ENCODE peak calls at places on chromosomes 7 and 10, in ten cellular contexts. One of them, this sample, is unnamed.

GRCh38 chr10:102473445-102474331 is 22.3 kb upstream of the C10orf95 start:
- DNase-seq in iPS DF 6.9: no peak
- DNase-seq in tibial artery: no peak
- DNase-seq in fibroblast of lung: no peak
- DNase-seq in lower lobe of right lung: no peak
- DNase-seq in thoracic aorta: no peak
- DNase-seq in HAP-1: no peak
- DNase-seq in CD8-positive, alpha-beta memory T cell: peak; percentile 43
- DNase-seq in spleen: no peak
- DNase-seq in Panc1: no peak
- DNase-seq in this sample: no peak

GRCh38 chr7:44755698-44756627 is 7.3 kb downstream of the ZMIZ2 start:
- DNase-seq in iPS DF 6.9: no peak
- DNase-seq in tibial artery: no peak
- DNase-seq in fibroblast of lung: no peak
- DNase-seq in lower lobe of right lung: no peak
- DNase-seq in thoracic aorta: no peak
- DNase-seq in HAP-1: no peak
- DNase-seq in CD8-positive, alpha-beta memory T cell: no peak
- DNase-seq in spleen: peak; percentile 68
- DNase-seq in Panc1: no peak
- DNase-seq in this sample: no peak

GRCh38 chr10:126640391-126640790 is 30.1 kb downstream of the C10orf90 start:
- DNase-seq in iPS DF 6.9: no peak
- DNase-seq in tibial artery: no peak
- DNase-seq in fibroblast of lung: peak; percentile 23
- DNase-seq in lower lobe of right lung: no peak
- DNase-seq in thoracic aorta: no peak
- DNase-seq in HAP-1: no peak
- DNase-seq in CD8-positive, alpha-beta memory T cell: no peak
- DNase-seq in spleen: no peak
- DNase-seq in Panc1: no peak
- DNase-seq in this sample: no peak

GRCh38 chr10:117175901-117176534 is 21.3 kb upstream of the KCNK18 start:
- DNase-seq in iPS DF 6.9: no peak
- DNase-seq in tibial artery: peak; percentile 79
- DNase-seq in fibroblast of lung: peak; percentile 57
- DNase-seq in lower lobe of right lung: peak; percentile 77
- DNase-seq in thoracic aorta: no peak
- DNase-seq in HAP-1: peak; percentile 65
- DNase-seq in CD8-positive, alpha-beta memory T cell: peak; percentile 65
- DNase-seq in spleen: peak; percentile 85
- DNase-seq in Panc1: peak; percentile 55
- DNase-seq in this sample: peak; percentile 74

GRCh38 chr7:126185959-126186580 is 1066.7 kb downstream of the GRM8 start:
- DNase-seq in iPS DF 6.9: no peak
- DNase-seq in tibial artery: no peak
- DNase-seq in fibroblast of lung: no peak
- DNase-seq in lower lobe of right lung: no peak
- DNase-seq in thoracic aorta: no peak
- DNase-seq in HAP-1: no peak
- DNase-seq in CD8-positive, alpha-beta memory T cell: no peak
- DNase-seq in spleen: no peak
- DNase-seq in Panc1: no peak
- DNase-seq in this sample: peak; percentile 76

GRCh38 chr7:101165958-101166602 is 711 bp upstream of the VGF start:
- DNase-seq in iPS DF 6.9: no peak
- DNase-seq in tibial artery: no peak
- DNase-seq in fibroblast of lung: no peak
- DNase-seq in lower lobe of right lung: no peak
- DNase-seq in thoracic aorta: no peak
- DNase-seq in HAP-1: no peak
- DNase-seq in CD8-positive, alpha-beta memory T cell: no peak
- DNase-seq in spleen: peak; percentile 73
- DNase-seq in Panc1: no peak
- DNase-seq in this sample: no peak

GRCh38 chr7:35024298-35024697 is 13.0 kb downstream of the DPY19L1 start:
- DNase-seq in iPS DF 6.9: no peak
- DNase-seq in tibial artery: no peak
- DNase-seq in fibroblast of lung: no peak
- DNase-seq in lower lobe of right lung: no peak
- DNase-seq in thoracic aorta: no peak
- DNase-seq in HAP-1: no peak
- DNase-seq in CD8-positive, alpha-beta memory T cell: no peak
- DNase-seq in spleen: no peak
- DNase-seq in Panc1: no peak
- DNase-seq in this sample: no peak

GRCh38 chr10:60367431-60367830 is 22.2 kb downstream of the ANK3 start:
- DNase-seq in iPS DF 6.9: no peak
- DNase-seq in tibial artery: no peak
- DNase-seq in fibroblast of lung: peak; percentile 46
- DNase-seq in lower lobe of right lung: no peak
- DNase-seq in thoracic aorta: no peak
- DNase-seq in HAP-1: peak; percentile 25
- DNase-seq in CD8-positive, alpha-beta memory T cell: no peak
- DNase-seq in spleen: no peak
- DNase-seq in Panc1: no peak
- DNase-seq in this sample: no peak

GRCh38 chr10:99532687-99533495 is at the start of gene NKX2-3:
- DNase-seq in iPS DF 6.9: no peak
- DNase-seq in tibial artery: peak; percentile 35
- DNase-seq in fibroblast of lung: peak; percentile 23
- DNase-seq in lower lobe of right lung: peak; percentile 68
- DNase-seq in thoracic aorta: no peak
- DNase-seq in HAP-1: peak; percentile 95
- DNase-seq in CD8-positive, alpha-beta memory T cell: no peak
- DNase-seq in spleen: peak; percentile 91
- DNase-seq in Panc1: no peak
- DNase-seq in this sample: peak; percentile 87

GRCh38 chr7:153454283-153454682 is 597.9 kb upstream of the DPP6 start:
- DNase-seq in iPS DF 6.9: no peak
- DNase-seq in tibial artery: no peak
- DNase-seq in fibroblast of lung: no peak
- DNase-seq in lower lobe of right lung: no peak
- DNase-seq in thoracic aorta: no peak
- DNase-seq in HAP-1: no peak
- DNase-seq in CD8-positive, alpha-beta memory T cell: no peak
- DNase-seq in spleen: no peak
- DNase-seq in Panc1: no peak
- DNase-seq in this sample: no peak

GRCh38 chr7:111012152-111012551 is 78.8 kb upstream of the LRRN3 start:
- DNase-seq in iPS DF 6.9: no peak
- DNase-seq in tibial artery: no peak
- DNase-seq in fibroblast of lung: no peak
- DNase-seq in lower lobe of right lung: no peak
- DNase-seq in thoracic aorta: no peak
- DNase-seq in HAP-1: no peak
- DNase-seq in CD8-positive, alpha-beta memory T cell: no peak
- DNase-seq in spleen: no peak
- DNase-seq in Panc1: no peak
- DNase-seq in this sample: no peak

GRCh38 chr7:55427800-55428199 is 62.7 kb downstream of the LANCL2 start:
- DNase-seq in iPS DF 6.9: no peak
- DNase-seq in tibial artery: no peak
- DNase-seq in fibroblast of lung: no peak
- DNase-seq in lower lobe of right lung: no peak
- DNase-seq in thoracic aorta: no peak
- DNase-seq in HAP-1: no peak
- DNase-seq in CD8-positive, alpha-beta memory T cell: no peak
- DNase-seq in spleen: no peak
- DNase-seq in Panc1: no peak
- DNase-seq in this sample: no peak

GRCh38 chr10:1114355-1115261 is 58.4 kb downstream of the WDR37 start:
- DNase-seq in iPS DF 6.9: no peak
- DNase-seq in tibial artery: no peak
- DNase-seq in fibroblast of lung: no peak
- DNase-seq in lower lobe of right lung: no peak
- DNase-seq in thoracic aorta: no peak
- DNase-seq in HAP-1: no peak
- DNase-seq in CD8-positive, alpha-beta memory T cell: no peak
- DNase-seq in spleen: no peak
- DNase-seq in Panc1: no peak
- DNase-seq in this sample: no peak
- H3K36me3 ChIP-seq in iPS DF 6.9: no peaks in the 10 kb centered on the region
- H3K36me3 ChIP-seq in tibial artery: peaks cover 47% of the 10 kb centered on the region
- H3K36me3 ChIP-seq in fibroblast of lung: peaks cover 18% of the 10 kb centered on the region
- H3K36me3 ChIP-seq in lower lobe of right lung: peaks cover 86% of the 10 kb centered on the region
- H3K36me3 ChIP-seq in thoracic aorta: peaks cover 36% of the 10 kb centered on the region
- H3K36me3 ChIP-seq in HAP-1: peaks cover 16% of the 10 kb centered on the region
- H3K36me3 ChIP-seq in CD8-positive, alpha-beta memory T cell: peaks cover 55% of the 10 kb centered on the region
- H3K36me3 ChIP-seq in spleen: peaks cover 81% of the 10 kb centered on the region
- H3K36me3 ChIP-seq in Panc1: no peaks in the 10 kb centered on the region
- H3K36me3 ChIP-seq in this sample: peaks cover 9% of the 10 kb centered on the region

GRCh38 chr10:128068398-128069285 is 57.6 kb downstream of the MKI67 start:
- DNase-seq in iPS DF 6.9: no peak
- DNase-seq in tibial artery: no peak
- DNase-seq in fibroblast of lung: no peak
- DNase-seq in lower lobe of right lung: no peak
- DNase-seq in thoracic aorta: no peak
- DNase-seq in HAP-1: no peak
- DNase-seq in CD8-positive, alpha-beta memory T cell: no peak
- DNase-seq in spleen: peak; percentile 79
- DNase-seq in Panc1: no peak
- DNase-seq in this sample: no peak
- H3K36me3 ChIP-seq in iPS DF 6.9: no peaks in the 10 kb centered on the region
- H3K36me3 ChIP-seq in tibial artery: no peaks in the 10 kb centered on the region
- H3K36me3 ChIP-seq in fibroblast of lung: no peaks in the 10 kb centered on the region
- H3K36me3 ChIP-seq in lower lobe of right lung: peaks cover 97% of the 10 kb centered on the region
- H3K36me3 ChIP-seq in thoracic aorta: peaks cover 23% of the 10 kb centered on the region
- H3K36me3 ChIP-seq in HAP-1: no peaks in the 10 kb centered on the region
- H3K36me3 ChIP-seq in CD8-positive, alpha-beta memory T cell: peaks cover 62% of the 10 kb centered on the region
- H3K36me3 ChIP-seq in spleen: peaks cover 77% of the 10 kb centered on the region
- H3K36me3 ChIP-seq in Panc1: no peaks in the 10 kb centered on the region
- H3K36me3 ChIP-seq in this sample: no peaks in the 10 kb centered on the region

DNA sequence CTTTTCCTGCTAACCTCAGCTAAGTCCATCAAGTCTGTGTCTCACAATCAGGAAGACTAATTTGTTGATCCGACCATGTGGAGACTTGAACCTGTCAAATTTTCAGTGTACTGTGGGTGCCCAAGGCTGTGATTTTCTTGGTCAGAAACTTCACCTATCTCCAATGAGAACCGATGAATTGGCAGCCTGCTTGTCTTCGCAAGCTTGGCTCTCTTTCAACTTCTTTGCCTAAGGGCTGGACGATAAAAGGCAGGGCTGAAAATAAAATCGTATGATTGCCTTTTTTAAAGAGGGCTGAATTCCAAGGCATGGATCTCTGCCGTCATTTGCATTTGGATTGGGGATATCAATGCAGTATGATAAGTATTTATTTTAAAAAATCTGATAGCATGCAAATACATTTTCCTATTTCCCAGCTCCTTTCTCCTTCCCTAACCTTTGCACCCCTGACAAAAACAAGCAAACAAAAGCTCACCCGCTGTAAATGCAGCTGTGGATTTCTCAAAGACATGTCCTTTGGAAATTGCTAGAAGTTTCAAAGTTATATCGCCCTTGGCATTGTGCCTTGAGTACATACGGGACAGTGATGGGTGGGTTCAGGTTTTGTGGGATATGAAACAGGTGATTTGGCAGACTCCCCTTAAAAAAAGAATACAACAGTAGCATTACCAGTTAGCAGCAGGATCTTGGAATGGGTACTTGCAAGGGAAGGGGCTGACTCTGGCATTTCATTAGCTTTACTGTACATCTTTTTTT is 80.6 kb downstream of the NPTX2 start:
- DNase-seq in iPS DF 6.9: no peak
- DNase-seq in tibial artery: no peak
- DNase-seq in fibroblast of lung: no peak
- DNase-seq in lower lobe of right lung: no peak
- DNase-seq in thoracic aorta: no peak
- DNase-seq in HAP-1: no peak
- DNase-seq in CD8-positive, alpha-beta memory T cell: no peak
- DNase-seq in spleen: no peak
- DNase-seq in Panc1: no peak
- DNase-seq in this sample: no peak
- H3K36me3 ChIP-seq in iPS DF 6.9: no peaks in the 10 kb centered on the region
- H3K36me3 ChIP-seq in tibial artery: no peaks in the 10 kb centered on the region
- H3K36me3 ChIP-seq in fibroblast of lung: no peaks in the 10 kb centered on the region
- H3K36me3 ChIP-seq in lower lobe of right lung: no peaks in the 10 kb centered on the region
- H3K36me3 ChIP-seq in thoracic aorta: no peaks in the 10 kb centered on the region
- H3K36me3 ChIP-seq in HAP-1: no peaks in the 10 kb centered on the region
- H3K36me3 ChIP-seq in CD8-positive, alpha-beta memory T cell: no peaks in the 10 kb centered on the region
- H3K36me3 ChIP-seq in spleen: no peaks in the 10 kb centered on the region
- H3K36me3 ChIP-seq in Panc1: no peaks in the 10 kb centered on the region
- H3K36me3 ChIP-seq in this sample: no peaks in the 10 kb centered on the region

GRCh38 chr7:134966691-134967090 is 19.6 kb upstream of the AGBL3 start:
- DNase-seq in iPS DF 6.9: no peak
- DNase-seq in tibial artery: no peak
- DNase-seq in fibroblast of lung: no peak
- DNase-seq in lower lobe of right lung: no peak
- DNase-seq in thoracic aorta: no peak
- DNase-seq in HAP-1: peak; percentile 82
- DNase-seq in CD8-positive, alpha-beta memory T cell: no peak
- DNase-seq in spleen: no peak
- DNase-seq in Panc1: no peak
- DNase-seq in this sample: no peak

GRCh38 chr7:134959810-134960209 is 26.5 kb upstream of the AGBL3 start:
- DNase-seq in iPS DF 6.9: no peak
- DNase-seq in tibial artery: no peak
- DNase-seq in fibroblast of lung: no peak
- DNase-seq in lower lobe of right lung: no peak
- DNase-seq in thoracic aorta: no peak
- DNase-seq in HAP-1: no peak
- DNase-seq in CD8-positive, alpha-beta memory T cell: no peak
- DNase-seq in spleen: no peak
- DNase-seq in Panc1: no peak
- DNase-seq in this sample: no peak

GRCh38 chr7:134962270-134962669 is 24.0 kb upstream of the AGBL3 start:
- DNase-seq in iPS DF 6.9: no peak
- DNase-seq in tibial artery: no peak
- DNase-seq in fibroblast of lung: no peak
- DNase-seq in lower lobe of right lung: no peak
- DNase-seq in thoracic aorta: no peak
- DNase-seq in HAP-1: no peak
- DNase-seq in CD8-positive, alpha-beta memory T cell: no peak
- DNase-seq in spleen: no peak
- DNase-seq in Panc1: no peak
- DNase-seq in this sample: no peak

DNA sequence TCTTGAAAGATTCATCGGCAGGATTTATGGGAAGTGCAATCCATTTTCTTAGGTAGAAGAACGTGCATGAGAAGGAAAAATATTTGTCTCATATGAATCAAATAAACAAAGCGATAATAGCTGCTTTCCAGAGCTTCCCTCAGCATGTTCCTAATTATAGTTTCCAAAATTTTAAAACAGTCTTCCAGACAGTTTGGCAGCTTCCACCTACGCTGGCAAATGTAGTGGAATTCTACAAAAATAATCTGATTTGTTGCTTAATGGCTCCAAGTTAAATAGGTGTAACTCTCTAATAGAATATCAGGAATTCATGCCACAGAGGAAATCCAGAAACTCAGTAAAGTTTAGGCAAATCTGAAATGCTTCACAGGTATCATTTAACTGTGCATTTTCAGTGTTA is 23.3 kb upstream of the AGBL3 start:
- DNase-seq in iPS DF 6.9: no peak
- DNase-seq in tibial artery: no peak
- DNase-seq in fibroblast of lung: no peak
- DNase-seq in lower lobe of right lung: no peak
- DNase-seq in thoracic aorta: no peak
- DNase-seq in HAP-1: no peak
- DNase-seq in CD8-positive, alpha-beta memory T cell: no peak
- DNase-seq in spleen: no peak
- DNase-seq in Panc1: no peak
- DNase-seq in this sample: no peak
- H3K36me3 ChIP-seq in iPS DF 6.9: peaks cover 7% of the 10 kb centered on the region
- H3K36me3 ChIP-seq in tibial artery: peaks cover 72% of the 10 kb centered on the region
- H3K36me3 ChIP-seq in fibroblast of lung: peaks cover 23% of the 10 kb centered on the region
- H3K36me3 ChIP-seq in lower lobe of right lung: peaks cover 84% of the 10 kb centered on the region
- H3K36me3 ChIP-seq in thoracic aorta: peaks cover 62% of the 10 kb centered on the region
- H3K36me3 ChIP-seq in HAP-1: peaks cover 36% of the 10 kb centered on the region
- H3K36me3 ChIP-seq in CD8-positive, alpha-beta memory T cell: no peaks in the 10 kb centered on the region
- H3K36me3 ChIP-seq in spleen: no peaks in the 10 kb centered on the region
- H3K36me3 ChIP-seq in Panc1: no peaks in the 10 kb centered on the region
- H3K36me3 ChIP-seq in this sample: peaks cover 20% of the 10 kb centered on the region